ENCODE peak calls at places on chromosomes 11 and 22, in four cellular contexts. B, Z, K and J are unnamed samples.

GRCh38 chr11:65489706-65490310 is 9.0 kb upstream of the MALAT1 start:
- DNase-seq in B (no peak), Z (no peak), K (no peak), J (no peak)

GRCh38 chr11:10488121-10488580 is 33.1 kb downstream of the AMPD3 start:
- DNase-seq in B (no peak), Z (peak), K (peak), J (peak)

GRCh38 chr11:1659478-1659877 is 29.9 kb downstream of the KRTAP5-5 start:
- DNase-seq in B (no peak), Z (no peak), K (no peak), J (no peak)

GRCh38 chr11:81071641-81072040 is 1630.8 kb upstream of the TENM4 start:
- DNase-seq in B (no peak), Z (no peak), K (no peak), J (no peak)

GRCh38 chr11:121249039-121249663 is 43.4 kb upstream of the SC5D start:
- DNase-seq in B (no peak), Z (peak), K (peak), J (peak)

GRCh38 chr11:12377106-12377823 is at the start of gene PARVA:
- DNase-seq in B (peak), Z (peak), K (no peak), J (peak)

GRCh38 chr22:44133901-44134511 is 46.7 kb upstream of the PARVG start:
- DNase-seq in B (no peak), Z (no peak), K (no peak), J (no peak)

GRCh38 chr11:93330446-93330984 is at the start of gene DEUP1:
- DNase-seq in B (peak), Z (no peak), K (peak), J (peak)

GRCh38 chr11:2178906-2179494 is 7.4 kb upstream of the TH start:
- DNase-seq in B (no peak), Z (peak), K (no peak), J (peak)

GRCh38 chr11:1836011-1836945 is 1.5 kb downstream of the SYT8 start:
- DNase-seq in B (no peak), Z (no peak), K (no peak), J (no peak)

GRCh38 chr11:116887909-116888556 is 50.6 kb upstream of the APOA1 start:
- DNase-seq in B (no peak), Z (no peak), K (no peak), J (no peak)

GRCh38 chr11:8690374-8691342 is 8.1 kb downstream of the RPL27A start:
- DNase-seq in B (no peak), Z (no peak), K (no peak), J (no peak)

GRCh38 chr22:46052801-46053562 is 76.0 kb upstream of the WNT7B start:
- DNase-seq in B (no peak), Z (no peak), K (no peak), J (peak)

GRCh38 chr22:25139062-25139461 is 60.6 kb upstream of the CRYBB3 start:
- DNase-seq in B (no peak), Z (no peak), K (no peak), J (no peak)

GRCh38 chr22:27881404-27881803 is 37.7 kb downstream of the PITPNB start:
- DNase-seq in B (no peak), Z (no peak), K (no peak), J (no peak)